ENCODE peak calls at places on chromosomes 12 and 14, in six cellular contexts. U is endothelial cell, J is HFF-Myc, P is foreskin fibroblast, Y is testis, O is OCI-LY7. K is an unnamed sample.

GRCh38 chr14:94367896-94368590 is 20.4 kb downstream of the SERPINA1 start:
- DNase-seq in U (no peak), J (no peak), P (no peak), Y (no peak), O (no peak), K (no peak)

GRCh38 chr12:108611884-108612415 is 14.1 kb upstream of the TMEM119 start:
- DNase-seq in U (peak), J (no peak), P (peak), Y (no peak), O (peak), K (no peak)

GRCh38 chr14:51442513-51443175 is 202.6 kb downstream of the TMX1 start:
- DNase-seq in U (no peak), J (peak), P (peak), Y (no peak), O (no peak), K (no peak)

GRCh38 chr12:16581416-16581815 is 24.5 kb downstream of the LMO3 start:
- DNase-seq in U (no peak), J (no peak), P (no peak), Y (no peak), O (no peak), K (no peak)

GRCh38 chr14:29462271-29462670 is 465.4 kb downstream of the PRKD1 start:
- DNase-seq in U (no peak), J (no peak), P (no peak), Y (no peak), O (no peak), K (no peak)

GRCh38 chr12:132474237-132474741 is 15.7 kb upstream of the FBRSL1 start:
- DNase-seq in U (no peak), J (no peak), P (no peak), Y (no peak), O (peak), K (no peak)

GRCh38 chr12:92951006-92951405 is 21.9 kb upstream of the EEA1 start:
- DNase-seq in U (no peak), J (no peak), P (no peak), Y (no peak), O (no peak), K (no peak)

GRCh38 chr12:72267974-72268373 is 4.2 kb upstream of the TRHDE start:
- DNase-seq in U (no peak), J (no peak), P (peak), Y (no peak), O (peak), K (no peak)

GRCh38 chr14:61476105-61476736 is 154.8 kb downstream of the PRKCH start:
- DNase-seq in U (no peak), J (no peak), P (no peak), Y (no peak), O (peak), K (no peak)

GRCh38 chr12:52494518-52494917 is 1.5 kb upstream of the KRT6A start:
- DNase-seq in U (no peak), J (no peak), P (peak), Y (peak), O (no peak), K (no peak)

GRCh38 chr12:25501565-25501964 is 51.5 kb downstream of the LMNTD1 start:
- DNase-seq in U (no peak), J (no peak), P (peak), Y (no peak), O (no peak), K (no peak)

GRCh38 chr12:49129332-49130150 is 1.7 kb downstream of the TUBA1B start:
- DNase-seq in U (no peak), J (no peak), P (no peak), Y (no peak), O (no peak), K (no peak)

GRCh38 chr12:3869860-3870259 is 3.3 kb downstream of the PARP11 start:
- DNase-seq in U (no peak), J (no peak), P (no peak), Y (no peak), O (no peak), K (no peak)

GRCh38 chr12:54378791-54379400 is 5.6 kb downstream of the ZNF385A start:
- DNase-seq in U (peak), J (no peak), P (peak), Y (peak), O (peak), K (no peak)

GRCh38 chr14:90539496-90539775 is 142.6 kb downstream of the CALM1 start:
- DNase-seq in U (no peak), J (no peak), P (no peak), Y (no peak), O (no peak), K (no peak)

GRCh38 chr14:97218713-97219355 is 421.7 kb downstream of the VRK1 start:
- DNase-seq in U (peak), J (no peak), P (peak), Y (peak), O (no peak), K (peak)

GRCh38 chr12:115871714-115872113 is 405.8 kb downstream of the MED13L start:
- DNase-seq in U (peak), J (peak), P (peak), Y (peak), O (peak), K (peak)

GRCh38 chr12:93846936-93847516 is 169.9 kb downstream of the CRADD start:
- DNase-seq in U (no peak), J (no peak), P (no peak), Y (no peak), O (no peak), K (no peak)

GRCh38 chr12:65881965-65882413 is 57.7 kb downstream of the HMGA2 start:
- DNase-seq in U (peak), J (no peak), P (peak), Y (peak), O (no peak), K (peak)

GRCh38 chr14:57962293-57962996 is 96.6 kb upstream of the SLC35F4 start:
- DNase-seq in U (peak), J (no peak), P (no peak), Y (peak), O (no peak), K (no peak)

DNA sequence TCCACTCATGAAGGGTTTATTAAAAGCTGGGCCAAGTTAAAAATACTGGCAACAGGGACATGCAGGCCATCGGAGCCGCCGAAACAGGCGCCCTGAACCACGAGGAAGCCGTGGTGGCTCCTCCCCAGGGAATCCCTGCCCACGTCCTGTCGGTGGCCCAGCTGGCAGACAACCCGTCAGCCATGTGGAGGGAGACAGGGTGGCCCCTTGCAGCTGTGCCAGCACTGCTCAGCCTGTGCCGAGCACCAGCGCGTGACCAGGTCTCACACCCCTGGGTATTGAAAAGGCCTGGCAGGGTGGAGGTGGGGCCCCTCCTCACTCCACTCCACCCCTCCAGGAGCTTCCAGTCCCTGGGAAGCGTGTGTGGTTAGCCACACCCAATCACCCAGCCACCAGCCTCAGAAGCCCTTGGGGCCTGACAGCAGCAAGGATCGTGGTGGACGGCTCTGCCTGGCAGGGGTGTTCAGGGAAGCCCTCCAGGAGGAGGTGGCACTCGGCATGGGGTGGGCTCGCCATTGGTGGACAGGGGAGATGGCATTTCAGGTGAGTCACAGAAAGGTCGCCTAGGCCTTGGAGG is 12.4 kb upstream of the DLK1 start:
- DNase-seq in U (no peak), J (no peak), P (peak), Y (no peak), O (peak), K (no peak)
- TF ChIP-seq CTCF in U (no peak), J (no peak), P (no peak), Y (no peak), O (no peak), K (no peak)

GRCh38 chr12:104680070-104680469 is 223.3 kb downstream of the CHST11 start:
- DNase-seq in U (no peak), J (no peak), P (peak), Y (no peak), O (peak), K (peak)
- TF ChIP-seq CTCF in U (no peak), J (peak), P (no peak), Y (no peak), O (peak), K (peak)

DNA sequence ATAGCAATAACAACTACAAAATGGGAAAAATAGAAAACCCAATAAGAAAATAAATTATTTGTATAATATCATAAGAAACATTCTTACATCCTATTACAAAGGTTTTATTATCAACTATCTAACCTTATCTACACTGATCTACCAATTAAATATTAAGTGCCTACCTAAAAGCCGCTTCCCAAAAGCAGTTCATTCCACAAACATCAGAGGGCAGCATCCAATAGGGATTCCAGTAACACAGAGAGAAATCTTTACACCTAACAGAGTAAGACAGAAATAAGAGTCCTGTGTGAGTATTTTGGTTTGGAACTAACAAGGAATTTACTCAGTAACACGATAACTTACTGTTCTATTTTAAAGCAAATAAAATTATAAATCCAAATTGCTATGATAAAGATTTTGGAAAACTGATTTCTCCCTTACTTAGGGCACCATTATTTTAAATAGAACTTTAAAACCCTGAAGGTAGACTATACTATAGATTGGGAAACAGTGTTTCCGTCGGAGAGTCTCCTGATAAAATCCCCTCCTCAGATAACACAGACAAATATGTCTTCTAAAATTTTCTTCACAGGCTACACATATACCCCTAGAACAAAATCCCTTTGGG is 15.0 kb downstream of the GXYLT1 start:
- DNase-seq in U (peak), J (peak), P (peak), Y (peak), O (peak), K (no peak)
- TF ChIP-seq CTCF in U (peak), J (peak), P (peak), Y (peak), O (peak), K (peak)

DNA sequence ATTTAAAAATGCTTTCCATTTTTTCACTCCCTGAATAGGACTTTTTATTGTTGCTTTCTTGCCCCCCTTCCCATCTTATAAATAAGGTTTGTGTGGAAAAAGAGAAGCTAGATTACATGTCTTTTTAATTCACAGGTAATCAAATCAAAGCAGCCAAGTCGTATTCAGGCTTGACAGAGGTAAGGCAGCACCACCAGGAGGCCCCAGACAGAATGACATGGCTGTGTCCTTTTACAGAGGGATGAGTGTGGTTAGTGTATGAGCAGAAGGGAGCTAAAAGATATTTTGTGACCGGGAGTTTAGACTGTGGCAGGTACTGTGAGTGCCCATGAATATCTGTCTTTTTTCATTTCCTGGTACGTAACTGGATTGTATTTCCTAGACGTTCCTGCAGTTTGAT is 596.1 kb downstream of the ETNK1 start:
- DNase-seq in U (peak), J (no peak), P (no peak), Y (peak), O (no peak), K (no peak)
- TF ChIP-seq CTCF in U (no peak), J (no peak), P (no peak), Y (peak), O (peak), K (no peak)

K was measured in GM13976.